ENCODE peak calls at places on chromosomes 3 and 15, in six cellular contexts. One of them, this sample, is unnamed.

GRCh38 chr3:177060492-177060891 is 136.8 kb downstream of the TBL1XR1 start:
- DNase-seq in mammary epithelial cell: no peak
- DNase-seq in GM23248: no peak
- DNase-seq in psoas muscle: no peak
- DNase-seq in CD8-positive, alpha-beta memory T cell: no peak
- DNase-seq in heart left ventricle: no peak
- DNase-seq in this sample: no peak

GRCh38 chr3:156681003-156681402 is 6.6 kb downstream of the TIPARP start:
- DNase-seq in mammary epithelial cell: peak; percentile 97
- DNase-seq in GM23248: peak; percentile 83
- DNase-seq in psoas muscle: no peak
- DNase-seq in CD8-positive, alpha-beta memory T cell: no peak
- DNase-seq in heart left ventricle: no peak
- DNase-seq in this sample: no peak

GRCh38 chr3:179449621-179450020 is 1.6 kb downstream of the GNB4 start:
- DNase-seq in mammary epithelial cell: no peak
- DNase-seq in GM23248: peak; percentile 62
- DNase-seq in psoas muscle: no peak
- DNase-seq in CD8-positive, alpha-beta memory T cell: no peak
- DNase-seq in heart left ventricle: no peak
- DNase-seq in this sample: no peak

GRCh38 chr3:126064627-126065258 is 19.2 kb downstream of the SLC41A3 start:
- DNase-seq in mammary epithelial cell: no peak
- DNase-seq in GM23248: no peak
- DNase-seq in psoas muscle: no peak
- DNase-seq in CD8-positive, alpha-beta memory T cell: no peak
- DNase-seq in heart left ventricle: no peak
- DNase-seq in this sample: no peak

GRCh38 chr15:63299981-63300575 is 22.7 kb downstream of the APH1B start:
- DNase-seq in mammary epithelial cell: no peak
- DNase-seq in GM23248: no peak
- DNase-seq in psoas muscle: no peak
- DNase-seq in CD8-positive, alpha-beta memory T cell: no peak
- DNase-seq in heart left ventricle: no peak
- DNase-seq in this sample: no peak

GRCh38 chr3:71692139-71692538 is 33.1 kb downstream of the EIF4E3 start:
- DNase-seq in mammary epithelial cell: no peak
- DNase-seq in GM23248: no peak
- DNase-seq in psoas muscle: no peak
- DNase-seq in CD8-positive, alpha-beta memory T cell: no peak
- DNase-seq in heart left ventricle: no peak
- DNase-seq in this sample: no peak

GRCh38 chr3:11434017-11434526 is 161.9 kb downstream of the ATG7 start:
- DNase-seq in mammary epithelial cell: no peak
- DNase-seq in GM23248: peak; percentile 88
- DNase-seq in psoas muscle: peak; percentile 56
- DNase-seq in CD8-positive, alpha-beta memory T cell: no peak
- DNase-seq in heart left ventricle: peak; percentile 70
- DNase-seq in this sample: no peak

GRCh38 chr3:49620728-49621127 is 53.4 kb upstream of the APEH start:
- DNase-seq in mammary epithelial cell: no peak
- DNase-seq in GM23248: no peak
- DNase-seq in psoas muscle: no peak
- DNase-seq in CD8-positive, alpha-beta memory T cell: no peak
- DNase-seq in heart left ventricle: no peak
- DNase-seq in this sample: no peak

GRCh38 chr3:186097663-186098451 is 11.0 kb downstream of the ETV5 start:
- DNase-seq in mammary epithelial cell: peak; percentile 85
- DNase-seq in GM23248: peak; percentile 78
- DNase-seq in psoas muscle: peak; percentile 73
- DNase-seq in CD8-positive, alpha-beta memory T cell: no peak
- DNase-seq in heart left ventricle: peak; percentile 69
- DNase-seq in this sample: no peak

GRCh38 chr3:45646051-45646585 is 43.1 kb upstream of the SACM1L start:
- DNase-seq in mammary epithelial cell: no peak
- DNase-seq in GM23248: no peak
- DNase-seq in psoas muscle: no peak
- DNase-seq in CD8-positive, alpha-beta memory T cell: no peak
- DNase-seq in heart left ventricle: peak; percentile 65
- DNase-seq in this sample: no peak

GRCh38 chr3:160401301-160402095 is 2.0 kb downstream of the SMC4 start:
- DNase-seq in mammary epithelial cell: peak; percentile 70
- DNase-seq in GM23248: peak; percentile 74
- DNase-seq in psoas muscle: no peak
- DNase-seq in CD8-positive, alpha-beta memory T cell: no peak
- DNase-seq in heart left ventricle: no peak
- DNase-seq in this sample: no peak

GRCh38 chr15:31396881-31397560 is 70.4 kb downstream of the KLF13 start:
- DNase-seq in mammary epithelial cell: peak; percentile 89
- DNase-seq in GM23248: peak; percentile 92
- DNase-seq in psoas muscle: peak; percentile 97
- DNase-seq in CD8-positive, alpha-beta memory T cell: no peak
- DNase-seq in heart left ventricle: peak; percentile 95
- DNase-seq in this sample: no peak

GRCh38 chr3:122660575-122660974 is 20.1 kb upstream of the PARP14 start:
- DNase-seq in mammary epithelial cell: no peak
- DNase-seq in GM23248: no peak
- DNase-seq in psoas muscle: no peak
- DNase-seq in CD8-positive, alpha-beta memory T cell: no peak
- DNase-seq in heart left ventricle: no peak
- DNase-seq in this sample: no peak

GRCh38 chr3:58560771-58561311 is 16.4 kb downstream of the FAM107A start:
- DNase-seq in mammary epithelial cell: peak; percentile 60
- DNase-seq in GM23248: peak; percentile 92
- DNase-seq in psoas muscle: no peak
- DNase-seq in CD8-positive, alpha-beta memory T cell: no peak
- DNase-seq in heart left ventricle: no peak
- DNase-seq in this sample: no peak

GRCh38 chr15:95263751-95264150 is 1032.4 kb downstream of the MCTP2 start:
- DNase-seq in mammary epithelial cell: no peak
- DNase-seq in GM23248: no peak
- DNase-seq in psoas muscle: no peak
- DNase-seq in CD8-positive, alpha-beta memory T cell: no peak
- DNase-seq in heart left ventricle: no peak
- DNase-seq in this sample: no peak

GRCh38 chr3:32239638-32240550 is 1.4 kb downstream of the CMTM8 start:
- DNase-seq in mammary epithelial cell: no peak
- DNase-seq in GM23248: peak; percentile 22
- DNase-seq in psoas muscle: no peak
- DNase-seq in CD8-positive, alpha-beta memory T cell: no peak
- DNase-seq in heart left ventricle: no peak
- DNase-seq in this sample: peak; percentile 48

GRCh38 chr3:184378650-184379374 is 805 bp upstream of the THPO start:
- DNase-seq in mammary epithelial cell: no peak
- DNase-seq in GM23248: no peak
- DNase-seq in psoas muscle: no peak
- DNase-seq in CD8-positive, alpha-beta memory T cell: no peak
- DNase-seq in heart left ventricle: no peak
- DNase-seq in this sample: no peak

GRCh38 chr3:57110797-57111196 is 50.3 kb downstream of the SPATA12 start:
- DNase-seq in mammary epithelial cell: no peak
- DNase-seq in GM23248: no peak
- DNase-seq in psoas muscle: no peak
- DNase-seq in CD8-positive, alpha-beta memory T cell: no peak
- DNase-seq in heart left ventricle: no peak
- DNase-seq in this sample: no peak

GRCh38 chr3:60935709-60936108 is 315.5 kb downstream of the FHIT start:
- DNase-seq in mammary epithelial cell: peak; percentile 82
- DNase-seq in GM23248: peak; percentile 88
- DNase-seq in psoas muscle: no peak
- DNase-seq in CD8-positive, alpha-beta memory T cell: no peak
- DNase-seq in heart left ventricle: no peak
- DNase-seq in this sample: no peak

GRCh38 chr15:36810656-36811449 is 231.4 kb downstream of the CDIN1 start:
- DNase-seq in mammary epithelial cell: no peak
- DNase-seq in GM23248: no peak
- DNase-seq in psoas muscle: no peak
- DNase-seq in CD8-positive, alpha-beta memory T cell: no peak
- DNase-seq in heart left ventricle: no peak
- DNase-seq in this sample: no peak

GRCh38 chr3:146160233-146160963 is 586 bp downstream of the PLOD2 start:
- DNase-seq in mammary epithelial cell: peak; percentile 83
- DNase-seq in GM23248: peak; percentile 94
- DNase-seq in psoas muscle: peak; percentile 52
- DNase-seq in CD8-positive, alpha-beta memory T cell: peak; percentile 1
- DNase-seq in heart left ventricle: no peak
- DNase-seq in this sample: no peak

GRCh38 chr15:88274534-88275460 is 18.3 kb upstream of the NTRK3 start:
- DNase-seq in mammary epithelial cell: peak; percentile 44
- DNase-seq in GM23248: peak; percentile 67
- DNase-seq in psoas muscle: peak; percentile 73
- DNase-seq in CD8-positive, alpha-beta memory T cell: peak; percentile 7
- DNase-seq in heart left ventricle: no peak
- DNase-seq in this sample: no peak

GRCh38 chr3:113148307-113148703 is 63.1 kb upstream of the BOC start:
- DNase-seq in mammary epithelial cell: peak; percentile 46
- DNase-seq in GM23248: no peak
- DNase-seq in psoas muscle: no peak
- DNase-seq in CD8-positive, alpha-beta memory T cell: no peak
- DNase-seq in heart left ventricle: no peak
- DNase-seq in this sample: no peak

GRCh38 chr3:155334897-155335883 is 41.7 kb upstream of the STRIT1 start:
- DNase-seq in mammary epithelial cell: no peak
- DNase-seq in GM23248: no peak
- DNase-seq in psoas muscle: no peak
- DNase-seq in CD8-positive, alpha-beta memory T cell: no peak
- DNase-seq in heart left ventricle: no peak
- DNase-seq in this sample: no peak

GRCh38 chr15:60917469-60918130 is 311.5 kb downstream of the RORA start:
- DNase-seq in mammary epithelial cell: no peak
- DNase-seq in GM23248: peak; percentile 51
- DNase-seq in psoas muscle: peak; percentile 83
- DNase-seq in CD8-positive, alpha-beta memory T cell: no peak
- DNase-seq in heart left ventricle: peak; percentile 77
- DNase-seq in this sample: no peak

GRCh38 chr3:27714692-27715453 is 7.2 kb downstream of the EOMES start:
- DNase-seq in mammary epithelial cell: no peak
- DNase-seq in GM23248: peak; percentile 46
- DNase-seq in psoas muscle: no peak
- DNase-seq in CD8-positive, alpha-beta memory T cell: no peak
- DNase-seq in heart left ventricle: peak; percentile 61
- DNase-seq in this sample: no peak

GRCh38 chr3:60588806-60589205 is 662.4 kb downstream of the FHIT start:
- DNase-seq in mammary epithelial cell: peak; percentile 94
- DNase-seq in GM23248: peak; percentile 94
- DNase-seq in psoas muscle: no peak
- DNase-seq in CD8-positive, alpha-beta memory T cell: no peak
- DNase-seq in heart left ventricle: no peak
- DNase-seq in this sample: no peak

GRCh38 chr15:68652141-68652540 is 73.3 kb downstream of the CORO2B start:
- DNase-seq in mammary epithelial cell: no peak
- DNase-seq in GM23248: peak; percentile 57
- DNase-seq in psoas muscle: no peak
- DNase-seq in CD8-positive, alpha-beta memory T cell: no peak
- DNase-seq in heart left ventricle: no peak
- DNase-seq in this sample: no peak

GRCh38 chr3:66693461-66693912 is 192.7 kb upstream of the LRIG1 start:
- DNase-seq in mammary epithelial cell: no peak
- DNase-seq in GM23248: peak; percentile 8
- DNase-seq in psoas muscle: peak; percentile 68
- DNase-seq in CD8-positive, alpha-beta memory T cell: no peak
- DNase-seq in heart left ventricle: no peak
- DNase-seq in this sample: no peak

GRCh38 chr3:41331023-41331422 is 131.7 kb downstream of the CTNNB1 start:
- DNase-seq in mammary epithelial cell: no peak
- DNase-seq in GM23248: no peak
- DNase-seq in psoas muscle: no peak
- DNase-seq in CD8-positive, alpha-beta memory T cell: no peak
- DNase-seq in heart left ventricle: no peak
- DNase-seq in this sample: no peak
- H3K36me3 ChIP-seq in mammary epithelial cell: no peaks in the 10 kb centered on the region
- H3K36me3 ChIP-seq in GM23248: no peaks in the 10 kb centered on the region
- H3K36me3 ChIP-seq in psoas muscle: no peaks in the 10 kb centered on the region
- H3K36me3 ChIP-seq in CD8-positive, alpha-beta memory T cell: no peaks in the 10 kb centered on the region
- H3K36me3 ChIP-seq in heart left ventricle: no peaks in the 10 kb centered on the region
- H3K36me3 ChIP-seq in this sample: no peaks in the 10 kb centered on the region

DNA sequence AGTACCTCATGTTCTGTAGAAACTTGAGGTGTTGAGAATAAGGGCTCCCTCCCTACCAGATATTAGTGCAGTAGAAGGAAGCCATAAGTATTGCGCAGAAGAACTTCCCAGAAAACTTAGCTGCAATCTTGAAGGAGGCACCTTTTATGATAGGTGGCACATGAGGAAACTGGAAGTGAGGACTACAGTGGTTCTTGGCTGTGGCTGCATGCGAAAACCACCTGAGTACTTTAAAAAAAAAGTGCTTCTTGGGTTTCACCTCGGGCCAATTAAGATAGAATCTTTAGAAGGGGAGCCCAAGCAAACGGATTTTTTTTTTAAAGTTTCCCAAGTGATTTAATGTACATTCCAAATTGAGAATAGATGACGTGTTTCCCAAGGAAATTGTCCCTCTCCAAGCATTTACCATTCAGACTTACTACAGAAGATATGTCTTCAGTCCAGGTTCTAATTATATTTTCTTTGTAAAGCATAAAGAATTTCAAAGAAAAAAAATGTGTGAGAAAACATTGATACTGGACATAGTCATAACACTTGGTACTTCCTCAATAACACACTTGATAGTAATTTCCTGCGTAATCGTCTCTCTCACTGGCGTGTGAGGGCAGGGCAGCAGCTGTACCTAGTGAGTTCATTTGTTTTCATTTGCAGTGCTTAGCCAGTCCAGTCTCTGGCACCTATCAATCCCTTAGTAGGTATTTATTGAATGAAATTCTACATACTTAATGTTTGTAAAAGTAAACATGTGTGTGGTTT is 12.3 kb upstream of the NR1I2 start:
- DNase-seq in mammary epithelial cell: no peak
- DNase-seq in GM23248: peak; percentile 22
- DNase-seq in psoas muscle: no peak
- DNase-seq in CD8-positive, alpha-beta memory T cell: no peak
- DNase-seq in heart left ventricle: no peak
- DNase-seq in this sample: no peak
- H3K36me3 ChIP-seq in mammary epithelial cell: no peaks in the 10 kb centered on the region
- H3K36me3 ChIP-seq in GM23248: no peaks in the 10 kb centered on the region
- H3K36me3 ChIP-seq in psoas muscle: no peaks in the 10 kb centered on the region
- H3K36me3 ChIP-seq in CD8-positive, alpha-beta memory T cell: no peaks in the 10 kb centered on the region
- H3K36me3 ChIP-seq in heart left ventricle: no peaks in the 10 kb centered on the region
- H3K36me3 ChIP-seq in this sample: no peaks in the 10 kb centered on the region

DNA sequence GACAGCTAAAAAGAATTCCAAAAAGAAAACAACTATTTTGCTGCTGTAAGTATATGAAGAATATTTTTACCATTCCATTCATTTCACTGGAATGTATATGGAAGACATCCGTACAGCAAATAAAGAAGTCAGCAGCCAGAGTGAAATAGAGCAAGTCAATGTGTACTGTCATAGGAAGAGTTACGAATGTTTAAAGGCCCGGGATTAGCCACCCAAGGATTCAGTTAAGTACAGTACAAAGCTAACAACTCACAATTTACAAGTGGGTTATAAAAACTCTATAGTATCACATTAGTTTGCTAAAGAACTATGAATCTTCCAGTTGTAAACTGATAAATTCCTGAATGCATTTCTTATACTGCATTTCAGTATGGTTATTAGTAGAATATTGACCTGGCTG is 14.4 kb upstream of the XXYLT1 start:
- DNase-seq in mammary epithelial cell: no peak
- DNase-seq in GM23248: no peak
- DNase-seq in psoas muscle: no peak
- DNase-seq in CD8-positive, alpha-beta memory T cell: no peak
- DNase-seq in heart left ventricle: no peak
- DNase-seq in this sample: no peak
- H3K36me3 ChIP-seq in mammary epithelial cell: peaks cover 2% of the 10 kb centered on the region
- H3K36me3 ChIP-seq in GM23248: peaks cover 33% of the 10 kb centered on the region
- H3K36me3 ChIP-seq in psoas muscle: peaks cover 75% of the 10 kb centered on the region
- H3K36me3 ChIP-seq in CD8-positive, alpha-beta memory T cell: peaks cover 32% of the 10 kb centered on the region
- H3K36me3 ChIP-seq in heart left ventricle: peaks cover 81% of the 10 kb centered on the region
- H3K36me3 ChIP-seq in this sample: peaks cover 29% of the 10 kb centered on the region

GRCh38 chr3:10315771-10316344 is 5.1 kb downstream of the SEC13 start:
- DNase-seq in mammary epithelial cell: no peak
- DNase-seq in GM23248: no peak
- DNase-seq in psoas muscle: no peak
- DNase-seq in CD8-positive, alpha-beta memory T cell: no peak
- DNase-seq in heart left ventricle: no peak
- DNase-seq in this sample: no peak
- H3K36me3 ChIP-seq in mammary epithelial cell: peaks cover 50% of the 10 kb centered on the region
- H3K36me3 ChIP-seq in GM23248: peaks cover 66% of the 10 kb centered on the region
- H3K36me3 ChIP-seq in psoas muscle: peaks cover 84% of the 10 kb centered on the region
- H3K36me3 ChIP-seq in CD8-positive, alpha-beta memory T cell: peaks cover 71% of the 10 kb centered on the region
- H3K36me3 ChIP-seq in heart left ventricle: peaks cover 80% of the 10 kb centered on the region
- H3K36me3 ChIP-seq in this sample: peaks cover 73% of the 10 kb centered on the region

This sample was measured in CD4-positive, alpha-beta memory T cell.